ENCODE peak calls at places on chromosomes 5 and 9, in four cellular contexts. I is cardiac fibroblast, D is endothelial cell, L is heart right ventricle. A is an unnamed sample.

GRCh38 chr9:121098567-121099198 is 23.9 kb downstream of the CNTRL start:
- DNase-seq in I (no peak), D (no peak), L (no peak), A (no peak)

GRCh38 chr5:84602371-84602771 is 217.7 kb upstream of the EDIL3 start:
- DNase-seq in I (no peak), D (no peak), L (no peak), A (no peak)

GRCh38 chr5:73153513-73153912 is 19.5 kb upstream of the TMEM174 start:
- DNase-seq in I (no peak), D (no peak), L (no peak), A (no peak)

GRCh38 chr5:147892696-147893296 is 13.5 kb downstream of the C5orf46 start:
- DNase-seq in I (no peak), D (no peak), L (no peak), A (peak; percentile 70)

GRCh38 chr5:1374680-1375055 is 29.8 kb upstream of the CLPTM1L start:
- DNase-seq in I (peak; percentile 43), D (no peak), L (no peak), A (no peak)

GRCh38 chr9:123400926-123401503 is 45.0 kb downstream of the CRB2 start:
- DNase-seq in I (no peak), D (no peak), L (no peak), A (no peak)

GRCh38 chr9:7315116-7315515 is 484.5 kb downstream of the DMAC1 start:
- DNase-seq in I (no peak), D (no peak), L (no peak), A (no peak)

GRCh38 chr5:115838885-115839518 is 2.4 kb downstream of the ATG12 start:
- DNase-seq in I (peak; percentile 70), D (no peak), L (no peak), A (peak; percentile 67)

GRCh38 chr9:72856985-72857631 is 95.7 kb downstream of the ALDH1A1 start:
- DNase-seq in I (peak; percentile 80), D (peak; percentile 19), L (no peak), A (peak; percentile 44)

GRCh38 chr5:138351517-138351916 is 968 bp upstream of the KDM3B start:
- DNase-seq in I (no peak), D (no peak), L (no peak), A (no peak)

GRCh38 chr5:80193421-80193820 is 62.4 kb downstream of the SERINC5 start:
- DNase-seq in I (no peak), D (no peak), L (no peak), A (no peak)

GRCh38 chr5:111514087-111514486 is 1.8 kb upstream of the STARD4 start:
- DNase-seq in I (peak; percentile 65), D (no peak), L (no peak), A (no peak)

GRCh38 chr5:118952992-118953651 is 35.2 kb downstream of the DTWD2 start:
- DNase-seq in I (no peak), D (no peak), L (no peak), A (no peak)

GRCh38 chr9:109478204-109478563 is 19.9 kb downstream of the PTPN3 start:
- DNase-seq in I (no peak), D (no peak), L (no peak), A (no peak)

GRCh38 chr5:65702036-65702435 is 19.9 kb downstream of the SGTB start:
- DNase-seq in I (no peak), D (no peak), L (no peak), A (no peak)

GRCh38 chr5:131389096-131389868 is 125.4 kb downstream of the CDC42SE2 start:
- DNase-seq in I (no peak), D (no peak), L (no peak), A (no peak)

GRCh38 chr5:97929383-97929782 is 746.3 kb upstream of the RIOK2 start:
- DNase-seq in I (no peak), D (no peak), L (no peak), A (no peak)

GRCh38 chr9:122219856-122220672 is 8.7 kb downstream of the LHX6 start:
- DNase-seq in I (peak; percentile 22), D (peak; percentile 55), L (no peak), A (no peak)

GRCh38 chr5:112630246-112631009 is 107.3 kb upstream of the APC start:
- DNase-seq in I (no peak), D (no peak), L (no peak), A (peak; percentile 25)

GRCh38 chr9:127568618-127568970 is 43.5 kb upstream of the STXBP1 start:
- DNase-seq in I (no peak), D (peak; percentile 31), L (no peak), A (no peak)

GRCh38 chr9:83538172-83538889 is at the start of gene FRMD3:
- DNase-seq in I (peak; percentile 73), D (peak; percentile 80), L (peak; percentile 91), A (peak; percentile 42)

GRCh38 chr9:87498046-87498815 is 564 bp downstream of the DAPK1 start:
- DNase-seq in I (peak; percentile 58), D (peak; percentile 74), L (peak; percentile 42), A (peak; percentile 31)

GRCh38 chr5:16550316-16550952 is 66.4 kb downstream of the RETREG1 start:
- DNase-seq in I (peak; percentile 56), D (peak; percentile 63), L (no peak), A (peak; percentile 74)

GRCh38 chr5:56264417-56265025 is 31.4 kb upstream of the ANKRD55 start:
- DNase-seq in I (peak; percentile 48), D (peak; percentile 51), L (no peak), A (peak; percentile 61)
- TF ChIP-seq CTCF in I (peak; percentile 66), D (peak; percentile 59), L (peak; percentile 62), A (peak; percentile 80)

DNA sequence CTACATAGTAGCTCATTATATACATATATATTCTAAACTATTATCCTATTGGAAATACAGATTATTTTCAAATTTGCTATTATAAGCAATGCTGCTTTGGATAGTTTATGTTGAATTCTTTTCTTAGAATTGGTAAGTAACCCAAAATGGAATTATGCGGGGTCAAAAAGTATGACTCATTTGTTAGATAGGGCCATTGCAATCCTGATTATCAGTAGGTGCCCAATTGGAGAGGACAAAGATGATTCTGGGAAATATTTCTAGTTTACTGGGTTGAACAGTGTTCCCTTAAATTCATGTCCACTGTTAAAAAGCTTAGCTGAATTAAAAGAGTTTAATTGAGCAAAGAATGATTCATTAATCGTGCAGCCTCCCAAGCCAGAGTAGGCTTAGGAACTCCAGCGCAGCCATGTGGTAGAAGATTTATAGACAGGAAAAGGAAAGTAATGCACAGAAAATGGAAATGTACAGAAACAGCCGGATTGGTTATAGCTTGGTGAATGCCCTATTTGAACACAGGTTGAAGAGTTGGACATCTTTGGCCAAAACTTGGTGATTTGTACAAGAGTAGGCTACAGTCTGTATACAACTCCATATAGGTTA is 81.8 kb downstream of the GDNF start:
- DNase-seq in I (no peak), D (no peak), L (no peak), A (no peak)
- TF ChIP-seq CTCF in I (peak; percentile 20), D (no peak), L (no peak), A (no peak)

GRCh38 chr5:172902497-172903472 is 56.4 kb upstream of the RPL26L1 start:
- DNase-seq in I (peak; percentile 93), D (peak; percentile 55), L (peak; percentile 82), A (peak; percentile 45)
- TF ChIP-seq CTCF in I (peak; percentile 58), D (no peak), L (peak; percentile 45), A (no peak)

GRCh38 chr5:58184910-58185309 is 275.0 kb downstream of the PLK2 start:
- DNase-seq in I (peak; percentile 14), D (no peak), L (no peak), A (peak; percentile 65)

GRCh38 chr5:58185397-58186195 is 274.3 kb downstream of the PLK2 start:
- DNase-seq in I (no peak), D (no peak), L (no peak), A (no peak)

GRCh38 chr5:58187473-58188286 is 272.2 kb downstream of the PLK2 start:
- DNase-seq in I (no peak), D (no peak), L (no peak), A (no peak)

GRCh38 chr5:58191451-58191850 is 268.4 kb downstream of the PLK2 start:
- DNase-seq in I (no peak), D (no peak), L (no peak), A (no peak)

DNA sequence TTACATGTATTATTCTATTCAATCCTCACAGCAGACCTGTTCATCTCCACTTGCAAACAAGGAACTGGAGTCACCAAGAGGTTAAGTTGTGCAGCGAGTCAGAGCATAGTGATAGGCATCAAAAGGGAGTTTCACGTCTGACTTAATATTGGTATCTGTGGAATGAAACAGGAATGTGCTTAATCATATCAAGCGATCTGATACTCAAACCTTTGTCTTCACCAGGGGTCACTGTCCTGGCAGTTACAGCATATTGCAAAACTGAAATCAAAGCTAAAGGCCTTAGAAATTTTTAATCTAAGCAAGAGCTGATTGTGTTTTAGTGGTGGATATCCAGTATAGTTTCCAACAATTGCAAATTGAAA is 271.6 kb downstream of the PLK2 start:
- DNase-seq in I (peak; percentile 32), D (no peak), L (no peak), A (peak; percentile 86)
- TF ChIP-seq CTCF in I (no peak), D (no peak), L (peak; percentile 10), A (peak; percentile 17)

GRCh38 chr5:180199390-180199789 is 9.6 kb downstream of the RASGEF1C start:
- DNase-seq in I (no peak), D (no peak), L (no peak), A (no peak)

GRCh38 chr5:180202939-180203573 is 6.0 kb downstream of the RASGEF1C start:
- DNase-seq in I (no peak), D (no peak), L (no peak), A (no peak)

GRCh38 chr5:180198208-180198607 is 10.8 kb downstream of the RASGEF1C start:
- DNase-seq in I (no peak), D (no peak), L (no peak), A (no peak)

GRCh38 chr5:180204420-180204819 is 4.6 kb downstream of the RASGEF1C start:
- DNase-seq in I (no peak), D (no peak), L (no peak), A (no peak)

DNA sequence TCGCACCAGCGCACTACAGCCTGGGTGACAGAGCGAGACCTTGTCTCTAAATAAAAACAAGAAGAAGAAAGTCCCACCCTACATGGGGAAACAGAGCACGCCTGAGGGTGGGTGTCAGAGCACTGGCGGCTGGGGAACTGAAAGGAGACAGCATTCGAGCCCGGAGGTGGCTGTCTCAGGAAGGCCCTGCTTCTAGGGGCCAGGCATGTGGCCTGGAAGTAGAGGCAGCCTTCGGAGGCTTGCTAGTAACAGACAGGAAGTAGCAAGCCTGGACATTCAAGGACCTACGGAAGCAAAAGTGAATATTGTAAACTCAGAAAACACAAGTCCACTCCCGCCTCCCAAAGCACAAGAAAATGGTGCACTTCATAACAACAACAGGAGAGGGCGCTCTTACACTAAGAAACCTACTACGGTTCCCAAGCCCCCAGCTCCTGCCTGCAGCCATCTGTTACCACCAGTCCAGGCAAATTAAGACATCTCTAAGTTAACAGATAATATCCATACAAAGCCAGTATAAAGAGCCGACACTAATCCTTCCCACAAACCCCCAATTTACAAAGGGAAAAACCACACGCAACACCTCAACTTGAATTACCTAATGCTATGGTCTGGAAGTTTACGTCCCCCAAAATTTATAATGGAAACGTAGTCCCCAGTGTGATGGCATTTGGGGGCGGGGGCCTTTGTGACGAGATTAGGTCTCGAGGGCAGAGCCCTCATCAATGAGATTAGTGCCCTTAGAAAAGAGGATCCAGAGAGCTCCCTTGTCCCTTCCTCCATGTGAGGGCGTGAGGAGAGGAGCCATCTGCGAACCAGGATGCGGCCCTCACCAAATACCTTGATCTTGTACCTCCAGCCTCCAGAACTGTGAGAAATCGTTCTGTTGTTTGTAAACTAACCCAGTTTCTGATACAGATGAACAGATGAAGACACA is 7.7 kb downstream of the RASGEF1C start:
- DNase-seq in I (peak; percentile 26), D (peak; percentile 66), L (no peak), A (no peak)
- TF ChIP-seq CTCF in I (peak; percentile 28), D (peak; percentile 83), L (peak; percentile 30), A (peak; percentile 21)

A was measured in RWPE1.